ENCODE peak calls at places on chromosomes 6 and 20, in five cellular contexts. One of them, this sample, is unnamed.

GRCh38 chr20:59493926-59494325 is 110.4 kb upstream of the PHACTR3 start:
- DNase-seq in uterus: no peak
- DNase-seq in fibroblast of lung: no peak
- DNase-seq in GM23248: no peak
- DNase-seq in mammary epithelial cell: no peak
- DNase-seq in this sample: no peak

GRCh38 chr6:15517600-15517999 is 145.2 kb downstream of the DTNBP1 start:
- DNase-seq in GM23248: no peak
- DNase-seq in mammary epithelial cell: no peak
- DNase-seq in uterus: no peak
- DNase-seq in fibroblast of lung: no peak
- DNase-seq in this sample: no peak

GRCh38 chr6:17585766-17586502 is 14.2 kb upstream of the FAM8A1 start:
- DNase-seq in mammary epithelial cell: peak; percentile 27
- DNase-seq in fibroblast of lung: peak; percentile 8
- DNase-seq in GM23248: no peak
- DNase-seq in uterus: no peak
- DNase-seq in this sample: no peak

GRCh38 chr6:7784706-7785105 is 58.8 kb downstream of the BMP6 start:
- DNase-seq in uterus: no peak
- DNase-seq in GM23248: no peak
- DNase-seq in fibroblast of lung: no peak
- DNase-seq in mammary epithelial cell: no peak
- DNase-seq in this sample: no peak

GRCh38 chr6:120489941-120490340 is 844.3 kb downstream of the TBC1D32 start:
- DNase-seq in mammary epithelial cell: no peak
- DNase-seq in uterus: no peak
- DNase-seq in fibroblast of lung: no peak
- DNase-seq in GM23248: no peak
- DNase-seq in this sample: no peak

GRCh38 chr20:2713285-2713684 is 20.7 kb downstream of the EBF4 start:
- DNase-seq in uterus: no peak
- DNase-seq in mammary epithelial cell: no peak
- DNase-seq in GM23248: no peak
- DNase-seq in fibroblast of lung: no peak
- DNase-seq in this sample: no peak

GRCh38 chr6:42729731-42730130 is 7.3 kb upstream of the PRPH2 start:
- DNase-seq in mammary epithelial cell: peak; percentile 20
- DNase-seq in fibroblast of lung: peak; percentile 71
- DNase-seq in uterus: no peak
- DNase-seq in GM23248: peak; percentile 80
- DNase-seq in this sample: peak; percentile 13

GRCh38 chr6:116221067-116221466 is 32.8 kb downstream of the TSPYL4 start:
- DNase-seq in uterus: no peak
- DNase-seq in fibroblast of lung: peak; percentile 37
- DNase-seq in mammary epithelial cell: no peak
- DNase-seq in GM23248: peak; percentile 70
- DNase-seq in this sample: no peak

GRCh38 chr6:139679516-139680179 is 305.2 kb upstream of the CITED2 start:
- DNase-seq in fibroblast of lung: no peak
- DNase-seq in GM23248: peak; percentile 38
- DNase-seq in mammary epithelial cell: no peak
- DNase-seq in uterus: no peak
- DNase-seq in this sample: no peak

GRCh38 chr6:46366190-46366900 is 124.9 kb downstream of the RCAN2 start:
- DNase-seq in mammary epithelial cell: no peak
- DNase-seq in fibroblast of lung: no peak
- DNase-seq in GM23248: no peak
- DNase-seq in uterus: no peak
- DNase-seq in this sample: no peak

GRCh38 chr20:33160681-33161080 is 7.3 kb upstream of the BPIFA2 start:
- DNase-seq in uterus: no peak
- DNase-seq in mammary epithelial cell: no peak
- DNase-seq in GM23248: no peak
- DNase-seq in fibroblast of lung: no peak
- DNase-seq in this sample: no peak

GRCh38 chr20:33162753-33163152 is 5.2 kb upstream of the BPIFA2 start:
- DNase-seq in fibroblast of lung: no peak
- DNase-seq in GM23248: no peak
- DNase-seq in uterus: no peak
- DNase-seq in mammary epithelial cell: no peak
- DNase-seq in this sample: no peak

GRCh38 chr20:33158637-33159385 is 9.1 kb upstream of the BPIFA2 start:
- DNase-seq in GM23248: no peak
- DNase-seq in uterus: no peak
- DNase-seq in mammary epithelial cell: no peak
- DNase-seq in fibroblast of lung: no peak
- DNase-seq in this sample: no peak

GRCh38 chr20:33162313-33162712 is 5.6 kb upstream of the BPIFA2 start:
- DNase-seq in mammary epithelial cell: no peak
- DNase-seq in GM23248: no peak
- DNase-seq in fibroblast of lung: no peak
- DNase-seq in uterus: no peak
- DNase-seq in this sample: no peak

DNA sequence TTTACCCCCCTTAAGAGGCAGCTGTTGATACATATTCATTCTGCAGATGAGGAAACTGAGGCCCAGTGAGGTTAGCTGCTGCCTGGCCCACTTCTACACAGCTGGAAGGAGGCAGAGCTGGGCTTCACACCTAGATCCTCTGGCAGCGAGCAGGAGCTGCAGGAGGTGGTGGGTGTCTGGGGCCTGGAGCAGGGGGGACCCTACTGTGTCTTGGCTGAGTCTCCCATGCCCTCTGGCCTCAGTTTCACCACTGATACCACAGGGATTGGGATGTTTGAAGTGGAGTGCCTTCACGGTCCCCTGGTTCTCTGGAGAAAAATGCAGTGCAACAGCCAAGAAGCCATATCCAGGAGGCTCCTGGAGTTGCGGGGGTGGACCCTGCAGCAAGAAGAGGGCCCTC is 8.2 kb upstream of the BPIFA2 start:
- DNase-seq in fibroblast of lung: no peak
- DNase-seq in mammary epithelial cell: no peak
- DNase-seq in uterus: no peak
- DNase-seq in GM23248: no peak
- DNase-seq in this sample: no peak
- H3K36me3 ChIP-seq in fibroblast of lung: no peaks in the 10 kb centered on the region
- H3K36me3 ChIP-seq in mammary epithelial cell: no peaks in the 10 kb centered on the region
- H3K36me3 ChIP-seq in uterus: no peaks in the 10 kb centered on the region
- H3K36me3 ChIP-seq in GM23248: no peaks in the 10 kb centered on the region
- H3K36me3 ChIP-seq in this sample: no peaks in the 10 kb centered on the region

GRCh38 chr6:165884813-165885765 is 222.0 kb upstream of the PDE10A start:
- DNase-seq in uterus: peak; percentile 81
- DNase-seq in fibroblast of lung: peak; percentile 52
- DNase-seq in GM23248: peak; percentile 86
- DNase-seq in mammary epithelial cell: no peak
- DNase-seq in this sample: peak; percentile 60

GRCh38 chr6:165883851-165884640 is 221.0 kb upstream of the PDE10A start:
- DNase-seq in GM23248: peak; percentile 73
- DNase-seq in fibroblast of lung: peak; percentile 52
- DNase-seq in mammary epithelial cell: no peak
- DNase-seq in uterus: no peak
- DNase-seq in this sample: peak; percentile 47

GRCh38 chr6:165890404-165890735 is 227.3 kb upstream of the PDE10A start:
- DNase-seq in mammary epithelial cell: no peak
- DNase-seq in fibroblast of lung: no peak
- DNase-seq in GM23248: no peak
- DNase-seq in uterus: no peak
- DNase-seq in this sample: no peak

GRCh38 chr6:165889636-165890403 is 226.8 kb upstream of the PDE10A start:
- DNase-seq in fibroblast of lung: peak; percentile 21
- DNase-seq in uterus: peak; percentile 42
- DNase-seq in GM23248: peak; percentile 74
- DNase-seq in mammary epithelial cell: no peak
- DNase-seq in this sample: peak; percentile 28

DNA sequence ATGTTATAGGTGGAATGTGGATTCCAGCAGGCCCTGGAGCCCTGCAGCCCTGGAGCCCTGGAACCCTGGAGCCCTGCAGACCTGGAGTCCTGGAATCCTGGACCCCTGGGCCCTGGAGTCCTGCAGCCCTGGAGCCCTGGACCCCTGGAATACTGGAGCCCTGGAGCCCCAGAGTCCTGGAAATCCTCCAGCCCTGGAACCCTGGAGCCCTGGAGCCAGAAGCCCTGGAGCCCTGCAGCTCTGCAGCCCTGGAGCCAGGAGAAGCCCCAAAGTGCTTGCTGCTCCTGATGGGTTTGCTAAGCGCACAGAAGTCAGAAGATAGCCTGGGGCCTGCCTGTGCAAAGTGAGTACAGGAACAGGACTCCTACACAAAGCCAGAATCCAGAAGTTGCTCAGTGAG is 223.1 kb upstream of the PDE10A start:
- DNase-seq in mammary epithelial cell: no peak
- DNase-seq in fibroblast of lung: no peak
- DNase-seq in GM23248: no peak
- DNase-seq in uterus: no peak
- DNase-seq in this sample: no peak
- H3K4me3 ChIP-seq in mammary epithelial cell: no peak overlapping the region
- H3K4me3 ChIP-seq in fibroblast of lung: no peak overlapping the region
- H3K4me3 ChIP-seq in GM23248: no peak overlapping the region
- H3K4me3 ChIP-seq in uterus: no peak overlapping the region
- H3K4me3 ChIP-seq in this sample: no peak overlapping the region

GRCh38 chr20:49281913-49282467 is 4.1 kb upstream of the ZNFX1 start:
- DNase-seq in fibroblast of lung: no peak
- DNase-seq in GM23248: no peak
- DNase-seq in uterus: no peak
- DNase-seq in mammary epithelial cell: no peak
- DNase-seq in this sample: no peak

GRCh38 chr20:49283703-49284625 is 6.1 kb upstream of the ZNFX1 start:
- DNase-seq in fibroblast of lung: no peak
- DNase-seq in mammary epithelial cell: no peak
- DNase-seq in uterus: no peak
- DNase-seq in GM23248: peak; percentile 8
- DNase-seq in this sample: no peak

GRCh38 chr20:49281059-49281912 is 3.4 kb upstream of the ZNFX1 start:
- DNase-seq in uterus: no peak
- DNase-seq in GM23248: peak; percentile 31
- DNase-seq in fibroblast of lung: peak; percentile 53
- DNase-seq in mammary epithelial cell: no peak
- DNase-seq in this sample: peak; percentile 58

GRCh38 chr20:49283176-49283702 is 5.4 kb upstream of the ZNFX1 start:
- DNase-seq in mammary epithelial cell: no peak
- DNase-seq in uterus: no peak
- DNase-seq in GM23248: no peak
- DNase-seq in fibroblast of lung: no peak
- DNase-seq in this sample: no peak

GRCh38 chr20:49282584-49283171 is 4.8 kb upstream of the ZNFX1 start:
- DNase-seq in uterus: no peak
- DNase-seq in GM23248: peak; percentile 18
- DNase-seq in mammary epithelial cell: no peak
- DNase-seq in fibroblast of lung: no peak
- DNase-seq in this sample: no peak
- H3K9me3 ChIP-seq in uterus: peaks cover 21% of the 10 kb centered on the region
- H3K9me3 ChIP-seq in GM23248: no peaks in the 10 kb centered on the region
- H3K9me3 ChIP-seq in mammary epithelial cell: no peaks in the 10 kb centered on the region
- H3K9me3 ChIP-seq in fibroblast of lung: peaks cover 16% of the 10 kb centered on the region
- H3K9me3 ChIP-seq in this sample: peaks cover 3% of the 10 kb centered on the region

GRCh38 chr6:152459245-152459644 is 177.9 kb downstream of the SYNE1 start:
- DNase-seq in GM23248: no peak
- DNase-seq in fibroblast of lung: no peak
- DNase-seq in uterus: no peak
- DNase-seq in mammary epithelial cell: no peak
- DNase-seq in this sample: no peak
- H3K36me3 ChIP-seq in GM23248: peaks cover 9% of the 10 kb centered on the region
- H3K36me3 ChIP-seq in fibroblast of lung: no peaks in the 10 kb centered on the region
- H3K36me3 ChIP-seq in uterus: no peaks in the 10 kb centered on the region
- H3K36me3 ChIP-seq in mammary epithelial cell: no peaks in the 10 kb centered on the region
- H3K36me3 ChIP-seq in this sample: no peaks in the 10 kb centered on the region

GRCh38 chr20:45612314-45612713 is 17.2 kb upstream of the WFDC10A start:
- DNase-seq in mammary epithelial cell: no peak
- DNase-seq in fibroblast of lung: no peak
- DNase-seq in GM23248: no peak
- DNase-seq in uterus: no peak
- DNase-seq in this sample: no peak

DNA sequence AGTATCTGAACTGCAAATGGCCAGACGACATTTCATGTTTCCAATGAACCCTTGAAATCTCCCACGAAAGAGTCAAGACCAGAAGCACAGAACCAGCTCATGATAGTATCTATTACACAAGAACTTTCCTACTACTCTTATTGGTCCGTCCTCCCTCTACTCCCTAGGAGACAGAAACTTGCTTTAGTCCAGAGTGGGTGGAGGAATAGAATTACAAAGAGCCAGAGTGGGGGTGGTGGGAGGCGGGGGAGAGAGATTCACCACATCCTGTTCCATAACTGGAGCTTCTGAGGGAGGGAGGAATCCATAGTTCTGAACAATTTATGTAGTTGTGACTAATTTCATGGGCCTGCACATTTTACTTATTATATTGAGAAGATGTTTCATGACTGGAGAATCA is 18.5 kb upstream of the WFDC10A start:
- DNase-seq in fibroblast of lung: peak; percentile 88
- DNase-seq in uterus: no peak
- DNase-seq in GM23248: peak; percentile 88
- DNase-seq in mammary epithelial cell: peak; percentile 97
- DNase-seq in this sample: peak; percentile 53
- H3K4me3 ChIP-seq in fibroblast of lung: no peak overlapping the region
- H3K4me3 ChIP-seq in uterus: no peak overlapping the region
- H3K4me3 ChIP-seq in GM23248: peak overlapping the region; percentile 25
- H3K4me3 ChIP-seq in mammary epithelial cell: no peak overlapping the region
- H3K4me3 ChIP-seq in this sample: no peak overlapping the region

DNA sequence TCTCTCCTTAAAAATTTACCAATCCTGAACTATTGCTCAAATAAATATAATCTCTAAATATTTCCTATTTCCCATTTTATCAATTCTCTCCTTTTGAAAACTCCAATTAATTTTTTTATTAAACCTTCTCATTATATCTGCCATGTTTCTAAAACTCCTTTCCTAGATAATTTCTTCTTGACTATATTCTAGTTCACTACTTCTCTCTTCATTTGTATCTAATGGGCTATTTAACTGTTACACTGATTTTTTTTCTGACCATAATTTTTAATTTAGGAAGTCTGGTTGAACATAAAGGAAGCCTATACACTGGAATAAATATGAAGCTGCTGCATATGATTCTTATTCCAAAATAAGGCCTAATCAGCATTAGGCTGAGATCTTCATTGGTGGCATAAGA is 96.3 kb upstream of the PLN start:
- DNase-seq in fibroblast of lung: no peak
- DNase-seq in uterus: no peak
- DNase-seq in mammary epithelial cell: no peak
- DNase-seq in GM23248: no peak
- DNase-seq in this sample: no peak
- H3K9me3 ChIP-seq in fibroblast of lung: no peaks in the 10 kb centered on the region
- H3K9me3 ChIP-seq in uterus: peaks cover 11% of the 10 kb centered on the region
- H3K9me3 ChIP-seq in mammary epithelial cell: peaks cover 11% of the 10 kb centered on the region
- H3K9me3 ChIP-seq in GM23248: peaks cover 6% of the 10 kb centered on the region
- H3K9me3 ChIP-seq in this sample: peaks cover 15% of the 10 kb centered on the region

GRCh38 chr20:45647441-45648050 is 16.5 kb upstream of the WFDC9 start:
- DNase-seq in uterus: no peak
- DNase-seq in mammary epithelial cell: no peak
- DNase-seq in fibroblast of lung: no peak
- DNase-seq in GM23248: no peak
- DNase-seq in this sample: no peak
- H3K36me3 ChIP-seq in uterus: no peaks in the 10 kb centered on the region
- H3K36me3 ChIP-seq in mammary epithelial cell: no peaks in the 10 kb centered on the region
- H3K36me3 ChIP-seq in fibroblast of lung: no peaks in the 10 kb centered on the region
- H3K36me3 ChIP-seq in GM23248: no peaks in the 10 kb centered on the region
- H3K36me3 ChIP-seq in this sample: no peaks in the 10 kb centered on the region